ENCODE peak calls at places on chromosomes 6 and 20, in seven cellular contexts. One of them, this sample, is unnamed.
A peak's percentile ranks its signal among the peaks of the same experiment; 100 is the strongest.

GRCh38 chr6:20706293-20707165 is 172.3 kb downstream of the CDKAL1 start:
- DNase-seq in cardiac muscle cell: no peak
- DNase-seq in activated gamma-delta T cell treated with Interleukin-2 at 50 U/mL for 16 hours: no peak
- DNase-seq in lung: no peak
- DNase-seq in stimulated activated CD4-positive, alpha-beta T cell treated with anti-CD3 and anti-CD28 coated beads, Interleukin-15, amount 100 ng/mL, for 1 hour: no peak
- DNase-seq in GM13976: no peak
- DNase-seq in effector CD4-positive, alpha-beta T cell: no peak
- DNase-seq in this sample: peak; percentile 92

GRCh38 chr20:64049060-64049886 is at the start of gene SOX18:
- DNase-seq in effector CD4-positive, alpha-beta T cell: no peak
- DNase-seq in GM13976: peak; percentile 68
- DNase-seq in cardiac muscle cell: peak; percentile 56
- DNase-seq in lung: no peak
- DNase-seq in activated gamma-delta T cell treated with Interleukin-2 at 50 U/mL for 16 hours: no peak
- DNase-seq in stimulated activated CD4-positive, alpha-beta T cell treated with anti-CD3 and anti-CD28 coated beads, Interleukin-15, amount 100 ng/mL, for 1 hour: no peak
- DNase-seq in this sample: no peak

GRCh38 chr20:44211177-44212039 is 837 bp upstream of the OSER1 start:
- DNase-seq in effector CD4-positive, alpha-beta T cell: no peak
- DNase-seq in cardiac muscle cell: peak; percentile 40
- DNase-seq in stimulated activated CD4-positive, alpha-beta T cell treated with anti-CD3 and anti-CD28 coated beads, Interleukin-15, amount 100 ng/mL, for 1 hour: no peak
- DNase-seq in lung: no peak
- DNase-seq in GM13976: no peak
- DNase-seq in activated gamma-delta T cell treated with Interleukin-2 at 50 U/mL for 16 hours: no peak
- DNase-seq in this sample: no peak

GRCh38 chr6:13194852-13195251 is 133.5 kb downstream of the TBC1D7 start:
- DNase-seq in cardiac muscle cell: peak; percentile 85
- DNase-seq in lung: peak; percentile 43
- DNase-seq in effector CD4-positive, alpha-beta T cell: no peak
- DNase-seq in GM13976: peak; percentile 78
- DNase-seq in stimulated activated CD4-positive, alpha-beta T cell treated with anti-CD3 and anti-CD28 coated beads, Interleukin-15, amount 100 ng/mL, for 1 hour: no peak
- DNase-seq in activated gamma-delta T cell treated with Interleukin-2 at 50 U/mL for 16 hours: peak; percentile 7
- DNase-seq in this sample: no peak

GRCh38 chr6:13445005-13445743 is 42.2 kb downstream of the GFOD1 start:
- DNase-seq in lung: peak; percentile 36
- DNase-seq in stimulated activated CD4-positive, alpha-beta T cell treated with anti-CD3 and anti-CD28 coated beads, Interleukin-15, amount 100 ng/mL, for 1 hour: no peak
- DNase-seq in effector CD4-positive, alpha-beta T cell: no peak
- DNase-seq in activated gamma-delta T cell treated with Interleukin-2 at 50 U/mL for 16 hours: peak; percentile 23
- DNase-seq in cardiac muscle cell: peak; percentile 79
- DNase-seq in GM13976: no peak
- DNase-seq in this sample: peak; percentile 45

GRCh38 chr20:63846128-63846771 is 15.0 kb upstream of the ABHD16B start:
- DNase-seq in lung: no peak
- DNase-seq in stimulated activated CD4-positive, alpha-beta T cell treated with anti-CD3 and anti-CD28 coated beads, Interleukin-15, amount 100 ng/mL, for 1 hour: no peak
- DNase-seq in effector CD4-positive, alpha-beta T cell: no peak
- DNase-seq in cardiac muscle cell: peak; percentile 59
- DNase-seq in activated gamma-delta T cell treated with Interleukin-2 at 50 U/mL for 16 hours: no peak
- DNase-seq in GM13976: no peak
- DNase-seq in this sample: no peak

GRCh38 chr20:56004611-56005388 is 519 bp downstream of the CBLN4 start:
- DNase-seq in cardiac muscle cell: no peak
- DNase-seq in effector CD4-positive, alpha-beta T cell: no peak
- DNase-seq in activated gamma-delta T cell treated with Interleukin-2 at 50 U/mL for 16 hours: no peak
- DNase-seq in GM13976: no peak
- DNase-seq in stimulated activated CD4-positive, alpha-beta T cell treated with anti-CD3 and anti-CD28 coated beads, Interleukin-15, amount 100 ng/mL, for 1 hour: no peak
- DNase-seq in lung: no peak
- DNase-seq in this sample: no peak

GRCh38 chr20:41087777-41088176 is 49.6 kb upstream of the PLCG1 start:
- DNase-seq in GM13976: no peak
- DNase-seq in activated gamma-delta T cell treated with Interleukin-2 at 50 U/mL for 16 hours: no peak
- DNase-seq in stimulated activated CD4-positive, alpha-beta T cell treated with anti-CD3 and anti-CD28 coated beads, Interleukin-15, amount 100 ng/mL, for 1 hour: no peak
- DNase-seq in cardiac muscle cell: no peak
- DNase-seq in effector CD4-positive, alpha-beta T cell: no peak
- DNase-seq in lung: no peak
- DNase-seq in this sample: no peak

GRCh38 chr6:722077-722524 is 29.2 kb upstream of the EXOC2 start:
- DNase-seq in effector CD4-positive, alpha-beta T cell: peak; percentile 66
- DNase-seq in lung: peak; percentile 79
- DNase-seq in stimulated activated CD4-positive, alpha-beta T cell treated with anti-CD3 and anti-CD28 coated beads, Interleukin-15, amount 100 ng/mL, for 1 hour: peak; percentile 59
- DNase-seq in cardiac muscle cell: peak; percentile 88
- DNase-seq in GM13976: peak; percentile 79
- DNase-seq in activated gamma-delta T cell treated with Interleukin-2 at 50 U/mL for 16 hours: peak; percentile 66
- DNase-seq in this sample: no peak

GRCh38 chr6:36984581-36985383 is 1.2 kb downstream of the MTCH1 start:
- DNase-seq in GM13976: no peak
- DNase-seq in effector CD4-positive, alpha-beta T cell: peak; percentile 47
- DNase-seq in cardiac muscle cell: peak; percentile 78
- DNase-seq in lung: peak; percentile 47
- DNase-seq in activated gamma-delta T cell treated with Interleukin-2 at 50 U/mL for 16 hours: peak; percentile 23
- DNase-seq in stimulated activated CD4-positive, alpha-beta T cell treated with anti-CD3 and anti-CD28 coated beads, Interleukin-15, amount 100 ng/mL, for 1 hour: no peak
- DNase-seq in this sample: no peak

GRCh38 chr6:42032366-42032765 is 18.0 kb upstream of the TAF8 start:
- DNase-seq in GM13976: no peak
- DNase-seq in activated gamma-delta T cell treated with Interleukin-2 at 50 U/mL for 16 hours: no peak
- DNase-seq in lung: no peak
- DNase-seq in effector CD4-positive, alpha-beta T cell: no peak
- DNase-seq in cardiac muscle cell: no peak
- DNase-seq in stimulated activated CD4-positive, alpha-beta T cell treated with anti-CD3 and anti-CD28 coated beads, Interleukin-15, amount 100 ng/mL, for 1 hour: no peak
- DNase-seq in this sample: no peak

GRCh38 chr6:36683656-36684446 is 5.3 kb downstream of the CDKN1A start:
- DNase-seq in effector CD4-positive, alpha-beta T cell: no peak
- DNase-seq in cardiac muscle cell: no peak
- DNase-seq in activated gamma-delta T cell treated with Interleukin-2 at 50 U/mL for 16 hours: no peak
- DNase-seq in lung: no peak
- DNase-seq in stimulated activated CD4-positive, alpha-beta T cell treated with anti-CD3 and anti-CD28 coated beads, Interleukin-15, amount 100 ng/mL, for 1 hour: no peak
- DNase-seq in GM13976: no peak
- DNase-seq in this sample: no peak

GRCh38 chr6:139732451-139732850 is 358.0 kb upstream of the CITED2 start:
- DNase-seq in cardiac muscle cell: peak; percentile 79
- DNase-seq in activated gamma-delta T cell treated with Interleukin-2 at 50 U/mL for 16 hours: no peak
- DNase-seq in lung: no peak
- DNase-seq in GM13976: no peak
- DNase-seq in effector CD4-positive, alpha-beta T cell: no peak
- DNase-seq in stimulated activated CD4-positive, alpha-beta T cell treated with anti-CD3 and anti-CD28 coated beads, Interleukin-15, amount 100 ng/mL, for 1 hour: no peak
- DNase-seq in this sample: no peak

GRCh38 chr6:157728183-157728881 is 94.7 kb upstream of the SNX9 start:
- DNase-seq in stimulated activated CD4-positive, alpha-beta T cell treated with anti-CD3 and anti-CD28 coated beads, Interleukin-15, amount 100 ng/mL, for 1 hour: no peak
- DNase-seq in effector CD4-positive, alpha-beta T cell: no peak
- DNase-seq in cardiac muscle cell: no peak
- DNase-seq in lung: no peak
- DNase-seq in activated gamma-delta T cell treated with Interleukin-2 at 50 U/mL for 16 hours: no peak
- DNase-seq in GM13976: no peak
- DNase-seq in this sample: no peak

GRCh38 chr6:43521836-43522235 is 4.9 kb downstream of the POLR1C start:
- DNase-seq in cardiac muscle cell: no peak
- DNase-seq in stimulated activated CD4-positive, alpha-beta T cell treated with anti-CD3 and anti-CD28 coated beads, Interleukin-15, amount 100 ng/mL, for 1 hour: no peak
- DNase-seq in effector CD4-positive, alpha-beta T cell: no peak
- DNase-seq in activated gamma-delta T cell treated with Interleukin-2 at 50 U/mL for 16 hours: no peak
- DNase-seq in GM13976: no peak
- DNase-seq in lung: no peak
- DNase-seq in this sample: no peak

GRCh38 chr20:24797864-24798655 is 151.0 kb upstream of the CST7 start:
- DNase-seq in lung: no peak
- DNase-seq in cardiac muscle cell: no peak
- DNase-seq in activated gamma-delta T cell treated with Interleukin-2 at 50 U/mL for 16 hours: no peak
- DNase-seq in GM13976: no peak
- DNase-seq in stimulated activated CD4-positive, alpha-beta T cell treated with anti-CD3 and anti-CD28 coated beads, Interleukin-15, amount 100 ng/mL, for 1 hour: no peak
- DNase-seq in effector CD4-positive, alpha-beta T cell: no peak
- DNase-seq in this sample: no peak

GRCh38 chr6:106514281-106514885 is 114.9 kb downstream of the RTN4IP1 start:
- DNase-seq in activated gamma-delta T cell treated with Interleukin-2 at 50 U/mL for 16 hours: no peak
- DNase-seq in cardiac muscle cell: no peak
- DNase-seq in stimulated activated CD4-positive, alpha-beta T cell treated with anti-CD3 and anti-CD28 coated beads, Interleukin-15, amount 100 ng/mL, for 1 hour: no peak
- DNase-seq in GM13976: no peak
- DNase-seq in effector CD4-positive, alpha-beta T cell: no peak
- DNase-seq in lung: no peak
- DNase-seq in this sample: no peak